ENCODE peak calls at places on chromosomes 13 and 19, in ten cellular contexts. One of them, this sample, is unnamed. For H3K36me3, the result is how much of the 10 kb centered on the place peaks cover.

GRCh38 chr19:54451331-54451871 is 2.4 kb downstream of the LENG8 start:
- DNase-seq in HCT116: no peak
- DNase-seq in astrocyte: peak
- DNase-seq in fibroblast of lung: no peak
- DNase-seq in neural progenitor cell: no peak
- DNase-seq in GM23338: no peak
- DNase-seq in mammary epithelial cell: no peak
- DNase-seq in K562: no peak
- DNase-seq in hepatocyte: no peak
- DNase-seq in H1: no peak
- DNase-seq in this sample: no peak

GRCh38 chr19:1275976-1276619 is 768 bp downstream of the FAM174C start:
- DNase-seq in H1: no peak
- DNase-seq in HCT116: no peak
- DNase-seq in astrocyte: no peak
- DNase-seq in GM23338: no peak
- DNase-seq in neural progenitor cell: no peak
- DNase-seq in mammary epithelial cell: no peak
- DNase-seq in fibroblast of lung: no peak
- DNase-seq in hepatocyte: no peak
- DNase-seq in K562: no peak
- DNase-seq in this sample: no peak

GRCh38 chr19:55352040-55352439 is 2.5 kb downstream of the COX6B2 start:
- DNase-seq in mammary epithelial cell: peak
- DNase-seq in HCT116: peak
- DNase-seq in hepatocyte: no peak
- DNase-seq in astrocyte: no peak
- DNase-seq in H1: no peak
- DNase-seq in GM23338: no peak
- DNase-seq in neural progenitor cell: no peak
- DNase-seq in fibroblast of lung: no peak
- DNase-seq in K562: no peak
- DNase-seq in this sample: no peak

GRCh38 chr13:41648314-41648935 is 191.1 kb downstream of the RGCC start:
- DNase-seq in astrocyte: peak
- DNase-seq in mammary epithelial cell: peak
- DNase-seq in GM23338: peak
- DNase-seq in hepatocyte: peak
- DNase-seq in H1: no peak
- DNase-seq in neural progenitor cell: no peak
- DNase-seq in HCT116: peak
- DNase-seq in fibroblast of lung: no peak
- DNase-seq in K562: no peak
- DNase-seq in this sample: no peak

GRCh38 chr19:4051175-4052101 is 15.3 kb downstream of the ZBTB7A start:
- DNase-seq in fibroblast of lung: peak
- DNase-seq in neural progenitor cell: no peak
- DNase-seq in mammary epithelial cell: peak
- DNase-seq in hepatocyte: peak
- DNase-seq in K562: no peak
- DNase-seq in HCT116: no peak
- DNase-seq in astrocyte: peak
- DNase-seq in GM23338: no peak
- DNase-seq in H1: no peak
- DNase-seq in this sample: no peak

GRCh38 chr19:53908106-53908932 is 759 bp upstream of the CACNG7 start:
- DNase-seq in GM23338: peak
- DNase-seq in astrocyte: peak
- DNase-seq in mammary epithelial cell: peak
- DNase-seq in HCT116: no peak
- DNase-seq in H1: no peak
- DNase-seq in neural progenitor cell: peak
- DNase-seq in fibroblast of lung: peak
- DNase-seq in K562: peak
- DNase-seq in hepatocyte: peak
- DNase-seq in this sample: peak

GRCh38 chr13:94112731-94113130 is 366.8 kb downstream of the DCT start:
- DNase-seq in mammary epithelial cell: no peak
- DNase-seq in astrocyte: no peak
- DNase-seq in H1: no peak
- DNase-seq in HCT116: no peak
- DNase-seq in GM23338: no peak
- DNase-seq in hepatocyte: no peak
- DNase-seq in fibroblast of lung: no peak
- DNase-seq in K562: no peak
- DNase-seq in neural progenitor cell: no peak
- DNase-seq in this sample: no peak

GRCh38 chr13:78168981-78169380 is 250.3 kb upstream of the EDNRB start:
- DNase-seq in H1: no peak
- DNase-seq in GM23338: peak
- DNase-seq in HCT116: no peak
- DNase-seq in hepatocyte: no peak
- DNase-seq in mammary epithelial cell: no peak
- DNase-seq in fibroblast of lung: no peak
- DNase-seq in neural progenitor cell: no peak
- DNase-seq in astrocyte: no peak
- DNase-seq in K562: no peak
- DNase-seq in this sample: no peak

GRCh38 chr19:41302624-41303351 is 7.2 kb upstream of the CCDC97 start:
- DNase-seq in fibroblast of lung: no peak
- DNase-seq in GM23338: no peak
- DNase-seq in hepatocyte: no peak
- DNase-seq in neural progenitor cell: no peak
- DNase-seq in K562: no peak
- DNase-seq in astrocyte: no peak
- DNase-seq in HCT116: no peak
- DNase-seq in H1: no peak
- DNase-seq in mammary epithelial cell: no peak
- DNase-seq in this sample: no peak

GRCh38 chr13:20400774-20401173 is 124.9 kb downstream of the CRYL1 start:
- DNase-seq in K562: no peak
- DNase-seq in hepatocyte: no peak
- DNase-seq in GM23338: no peak
- DNase-seq in astrocyte: peak
- DNase-seq in mammary epithelial cell: peak
- DNase-seq in neural progenitor cell: no peak
- DNase-seq in fibroblast of lung: peak
- DNase-seq in HCT116: no peak
- DNase-seq in H1: no peak
- DNase-seq in this sample: no peak

GRCh38 chr19:8396563-8397203 is 6.5 kb downstream of the RAB11B start:
- DNase-seq in neural progenitor cell: peak
- DNase-seq in K562: peak
- DNase-seq in astrocyte: peak
- DNase-seq in HCT116: no peak
- DNase-seq in mammary epithelial cell: peak
- DNase-seq in H1: no peak
- DNase-seq in fibroblast of lung: peak
- DNase-seq in GM23338: peak
- DNase-seq in hepatocyte: peak
- DNase-seq in this sample: peak

GRCh38 chr13:93279982-93280381 is 53.4 kb downstream of the GPC6 start:
- DNase-seq in neural progenitor cell: no peak
- DNase-seq in fibroblast of lung: no peak
- DNase-seq in GM23338: peak
- DNase-seq in HCT116: no peak
- DNase-seq in mammary epithelial cell: no peak
- DNase-seq in H1: no peak
- DNase-seq in astrocyte: no peak
- DNase-seq in hepatocyte: no peak
- DNase-seq in K562: no peak
- DNase-seq in this sample: no peak

DNA sequence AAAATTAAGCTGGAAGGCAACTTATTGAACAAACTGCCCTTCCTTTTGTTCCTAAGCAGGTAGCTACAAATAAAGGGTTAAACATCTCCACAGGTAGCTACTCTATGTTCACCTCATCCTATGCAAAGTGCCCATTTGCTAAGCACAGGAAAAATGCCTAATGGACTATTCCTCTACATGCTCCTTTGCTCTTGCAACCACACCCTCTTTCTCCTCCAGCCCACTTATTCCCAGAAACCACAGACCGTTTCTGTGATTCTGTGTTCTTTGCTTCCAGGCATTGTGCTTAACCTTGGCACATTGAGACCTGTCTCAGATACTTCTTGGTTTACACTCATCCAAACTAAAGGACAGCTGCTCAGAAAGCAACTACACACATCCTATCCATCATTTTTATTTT is 785.1 kb upstream of the MIR17HG start:
- DNase-seq in mammary epithelial cell: peak
- DNase-seq in hepatocyte: no peak
- DNase-seq in astrocyte: no peak
- DNase-seq in K562: no peak
- DNase-seq in H1: no peak
- DNase-seq in neural progenitor cell: no peak
- DNase-seq in fibroblast of lung: no peak
- DNase-seq in GM23338: no peak
- DNase-seq in HCT116: no peak
- DNase-seq in this sample: no peak
- TF ChIP-seq CTCF in mammary epithelial cell: no peak
- TF ChIP-seq CTCF in hepatocyte: no peak
- TF ChIP-seq CTCF in astrocyte: no peak
- TF ChIP-seq CTCF in K562: no peak
- TF ChIP-seq CTCF in H1: no peak
- TF ChIP-seq CTCF in neural progenitor cell: no peak
- TF ChIP-seq CTCF in fibroblast of lung: no peak
- TF ChIP-seq CTCF in GM23338: no peak
- TF ChIP-seq CTCF in HCT116: no peak
- TF ChIP-seq CTCF in this sample: no peak

GRCh38 chr13:113046883-113047244 is 58.7 kb upstream of the F7 start:
- DNase-seq in neural progenitor cell: no peak
- DNase-seq in HCT116: no peak
- DNase-seq in fibroblast of lung: no peak
- DNase-seq in mammary epithelial cell: no peak
- DNase-seq in GM23338: no peak
- DNase-seq in H1: no peak
- DNase-seq in astrocyte: no peak
- DNase-seq in hepatocyte: no peak
- DNase-seq in K562: no peak
- DNase-seq in this sample: no peak
- TF ChIP-seq EZH2 in neural progenitor cell: no peak
- TF ChIP-seq EZH2 in HCT116: no peak
- TF ChIP-seq EZH2 in fibroblast of lung: no peak
- TF ChIP-seq EZH2 in mammary epithelial cell: no peak
- TF ChIP-seq EZH2 in GM23338: no peak
- TF ChIP-seq EZH2 in H1: no peak
- TF ChIP-seq EZH2 in astrocyte: no peak
- TF ChIP-seq EZH2 in hepatocyte: no peak
- TF ChIP-seq EZH2 in K562: no peak
- TF ChIP-seq EZH2 in this sample: no peak

GRCh38 chr19:17165715-17166114 is 49.4 kb upstream of the USE1 start:
- DNase-seq in hepatocyte: no peak
- DNase-seq in mammary epithelial cell: no peak
- DNase-seq in K562: no peak
- DNase-seq in astrocyte: no peak
- DNase-seq in fibroblast of lung: no peak
- DNase-seq in neural progenitor cell: no peak
- DNase-seq in H1: no peak
- DNase-seq in HCT116: no peak
- DNase-seq in GM23338: no peak
- DNase-seq in this sample: no peak
- H3K36me3 ChIP-seq in hepatocyte: under half
- H3K36me3 ChIP-seq in mammary epithelial cell: under half
- H3K36me3 ChIP-seq in K562: half or more
- H3K36me3 ChIP-seq in astrocyte: half or more
- H3K36me3 ChIP-seq in fibroblast of lung: under half
- H3K36me3 ChIP-seq in neural progenitor cell: under half
- H3K36me3 ChIP-seq in H1: half or more
- H3K36me3 ChIP-seq in HCT116: half or more
- H3K36me3 ChIP-seq in GM23338: half or more
- H3K36me3 ChIP-seq in this sample: half or more

DNA sequence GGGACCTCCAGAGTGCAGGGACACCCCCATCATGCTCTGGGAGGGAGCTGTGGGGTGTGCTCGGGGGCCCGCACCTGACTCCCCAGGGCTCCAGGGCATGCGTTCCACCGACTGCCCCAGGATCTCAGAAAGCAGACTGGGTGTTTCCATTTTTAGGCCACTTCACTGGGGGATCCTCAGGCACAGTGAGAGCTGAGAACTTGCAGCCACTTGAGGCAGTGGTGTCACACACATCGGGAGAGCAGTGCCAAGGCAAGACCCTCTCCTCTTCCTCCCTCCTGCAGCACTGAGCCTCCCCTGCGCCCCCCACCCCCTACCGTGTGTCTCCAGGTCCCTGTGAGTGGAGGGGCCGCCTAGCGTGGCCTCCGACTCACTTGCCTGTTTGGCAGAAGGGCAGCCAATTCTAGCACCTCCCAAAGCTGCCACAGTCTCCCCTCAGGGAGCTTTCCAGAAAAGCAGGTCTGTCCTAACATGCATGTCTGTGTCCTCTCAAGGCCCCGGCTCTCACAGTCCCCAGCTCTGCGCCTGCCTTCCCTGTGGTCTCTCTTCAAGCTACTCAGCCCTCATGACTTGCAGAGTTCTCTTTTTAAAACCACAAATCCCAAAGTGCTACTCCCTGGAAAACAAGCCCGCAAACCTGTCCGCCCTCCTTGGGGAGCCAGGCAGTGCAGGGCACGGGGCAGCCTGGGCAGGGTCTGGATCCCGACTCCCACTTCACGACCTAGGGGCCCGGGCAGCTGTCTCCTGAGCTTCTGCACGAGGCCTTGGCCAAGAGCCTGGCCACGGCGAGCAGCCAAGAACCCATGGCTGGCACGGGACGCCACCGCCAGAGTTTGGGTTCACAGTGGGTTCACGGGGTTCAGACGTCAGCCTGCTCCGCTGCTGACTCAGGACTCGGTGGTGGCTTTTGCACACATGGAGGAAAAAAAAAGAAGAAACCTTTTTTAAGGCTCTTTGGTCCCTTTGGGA is 94.1 kb downstream of the STK24 start:
- DNase-seq in mammary epithelial cell: peak
- DNase-seq in fibroblast of lung: peak
- DNase-seq in astrocyte: peak
- DNase-seq in H1: no peak
- DNase-seq in HCT116: no peak
- DNase-seq in GM23338: peak
- DNase-seq in K562: no peak
- DNase-seq in neural progenitor cell: peak
- DNase-seq in hepatocyte: no peak
- DNase-seq in this sample: no peak
- TF ChIP-seq CTCF in mammary epithelial cell: no peak
- TF ChIP-seq CTCF in fibroblast of lung: peak
- TF ChIP-seq CTCF in astrocyte: no peak
- TF ChIP-seq CTCF in H1: peak
- TF ChIP-seq CTCF in HCT116: peak
- TF ChIP-seq CTCF in GM23338: peak
- TF ChIP-seq CTCF in K562: no peak
- TF ChIP-seq CTCF in neural progenitor cell: peak
- TF ChIP-seq CTCF in hepatocyte: no peak
- TF ChIP-seq CTCF in this sample: peak

GRCh38 chr13:113110048-113110851 is 4.7 kb downstream of the F7 start:
- DNase-seq in K562: no peak
- DNase-seq in astrocyte: no peak
- DNase-seq in neural progenitor cell: no peak
- DNase-seq in H1: no peak
- DNase-seq in HCT116: no peak
- DNase-seq in fibroblast of lung: no peak
- DNase-seq in mammary epithelial cell: no peak
- DNase-seq in hepatocyte: no peak
- DNase-seq in GM23338: peak
- DNase-seq in this sample: peak
- TF ChIP-seq EZH2 in K562: no peak
- TF ChIP-seq EZH2 in astrocyte: peak
- TF ChIP-seq EZH2 in neural progenitor cell: peak
- TF ChIP-seq EZH2 in H1: peak
- TF ChIP-seq EZH2 in HCT116: no peak
- TF ChIP-seq EZH2 in fibroblast of lung: peak
- TF ChIP-seq EZH2 in mammary epithelial cell: peak
- TF ChIP-seq EZH2 in hepatocyte: no peak
- TF ChIP-seq EZH2 in GM23338: peak
- TF ChIP-seq EZH2 in this sample: peak

GRCh38 chr13:44954210-44954609 is 35.1 kb downstream of the NUFIP1 start:
- DNase-seq in hepatocyte: no peak
- DNase-seq in mammary epithelial cell: no peak
- DNase-seq in H1: no peak
- DNase-seq in HCT116: no peak
- DNase-seq in K562: no peak
- DNase-seq in fibroblast of lung: no peak
- DNase-seq in GM23338: no peak
- DNase-seq in astrocyte: no peak
- DNase-seq in neural progenitor cell: no peak
- DNase-seq in this sample: no peak
- H3K36me3 ChIP-seq in hepatocyte: under half
- H3K36me3 ChIP-seq in mammary epithelial cell: under half
- H3K36me3 ChIP-seq in H1: under half
- H3K36me3 ChIP-seq in HCT116: under half
- H3K36me3 ChIP-seq in K562: under half
- H3K36me3 ChIP-seq in fibroblast of lung: under half
- H3K36me3 ChIP-seq in GM23338: under half
- H3K36me3 ChIP-seq in astrocyte: under half
- H3K36me3 ChIP-seq in neural progenitor cell: under half
- H3K36me3 ChIP-seq in this sample: under half